ENCODE peak calls at places on chromosome 20, in seven cellular contexts. One of them, this sample, is unnamed.

GRCh38 chr20:22619806-22620205 is 35.4 kb upstream of the FOXA2 start:
- DNase-seq in ureter: no peak
- DNase-seq in NCI-H2081: no peak
- DNase-seq in stimulated activated CD8-positive, alpha-beta memory T cell treated with anti-CD3 and anti-CD28 coated beads, Interleukin-12 subunit alpha, Interleukin-12 subunit beta, amount 100 ng/mL, for 1 hour: no peak
- DNase-seq in upper lobe of right lung: no peak
- DNase-seq in AG10803: no peak
- DNase-seq in hypothalamus: no peak
- DNase-seq in this sample: no peak

GRCh38 chr20:1362484-1362883 is 30.4 kb downstream of the FKBP1A start:
- DNase-seq in hypothalamus: no peak
- DNase-seq in stimulated activated CD8-positive, alpha-beta memory T cell treated with anti-CD3 and anti-CD28 coated beads, Interleukin-12 subunit alpha, Interleukin-12 subunit beta, amount 100 ng/mL, for 1 hour: no peak
- DNase-seq in AG10803: no peak
- DNase-seq in NCI-H2081: no peak
- DNase-seq in upper lobe of right lung: no peak
- DNase-seq in ureter: no peak
- DNase-seq in this sample: no peak

GRCh38 chr20:42204261-42204660 is 586.1 kb upstream of the CHD6 start:
- DNase-seq in AG10803: no peak
- DNase-seq in stimulated activated CD8-positive, alpha-beta memory T cell treated with anti-CD3 and anti-CD28 coated beads, Interleukin-12 subunit alpha, Interleukin-12 subunit beta, amount 100 ng/mL, for 1 hour: no peak
- DNase-seq in NCI-H2081: no peak
- DNase-seq in ureter: no peak
- DNase-seq in hypothalamus: peak
- DNase-seq in upper lobe of right lung: no peak
- DNase-seq in this sample: no peak

GRCh38 chr20:25600632-25601031 is 15.3 kb upstream of the NINL start:
- DNase-seq in hypothalamus: no peak
- DNase-seq in NCI-H2081: no peak
- DNase-seq in AG10803: no peak
- DNase-seq in ureter: no peak
- DNase-seq in upper lobe of right lung: no peak
- DNase-seq in stimulated activated CD8-positive, alpha-beta memory T cell treated with anti-CD3 and anti-CD28 coated beads, Interleukin-12 subunit alpha, Interleukin-12 subunit beta, amount 100 ng/mL, for 1 hour: no peak
- DNase-seq in this sample: no peak

GRCh38 chr20:12173333-12173732 is 255.6 kb downstream of the BTBD3 start:
- DNase-seq in upper lobe of right lung: no peak
- DNase-seq in AG10803: no peak
- DNase-seq in stimulated activated CD8-positive, alpha-beta memory T cell treated with anti-CD3 and anti-CD28 coated beads, Interleukin-12 subunit alpha, Interleukin-12 subunit beta, amount 100 ng/mL, for 1 hour: no peak
- DNase-seq in NCI-H2081: peak
- DNase-seq in ureter: no peak
- DNase-seq in hypothalamus: no peak
- DNase-seq in this sample: peak

GRCh38 chr20:25860531-25861150 is 164.0 kb upstream of the ZNF337 start:
- DNase-seq in stimulated activated CD8-positive, alpha-beta memory T cell treated with anti-CD3 and anti-CD28 coated beads, Interleukin-12 subunit alpha, Interleukin-12 subunit beta, amount 100 ng/mL, for 1 hour: no peak
- DNase-seq in upper lobe of right lung: no peak
- DNase-seq in ureter: no peak
- DNase-seq in hypothalamus: no peak
- DNase-seq in AG10803: no peak
- DNase-seq in NCI-H2081: no peak
- DNase-seq in this sample: no peak

GRCh38 chr20:47204008-47204745 is 152.3 kb downstream of the ZMYND8 start:
- DNase-seq in upper lobe of right lung: no peak
- DNase-seq in stimulated activated CD8-positive, alpha-beta memory T cell treated with anti-CD3 and anti-CD28 coated beads, Interleukin-12 subunit alpha, Interleukin-12 subunit beta, amount 100 ng/mL, for 1 hour: no peak
- DNase-seq in hypothalamus: no peak
- DNase-seq in AG10803: peak
- DNase-seq in ureter: no peak
- DNase-seq in NCI-H2081: no peak
- DNase-seq in this sample: no peak

GRCh38 chr20:40319741-40320499 is 369.1 kb downstream of the MAFB start:
- DNase-seq in hypothalamus: no peak
- DNase-seq in ureter: no peak
- DNase-seq in stimulated activated CD8-positive, alpha-beta memory T cell treated with anti-CD3 and anti-CD28 coated beads, Interleukin-12 subunit alpha, Interleukin-12 subunit beta, amount 100 ng/mL, for 1 hour: no peak
- DNase-seq in AG10803: no peak
- DNase-seq in upper lobe of right lung: no peak
- DNase-seq in NCI-H2081: no peak
- DNase-seq in this sample: no peak

GRCh38 chr20:12435254-12435653 is 517.6 kb downstream of the BTBD3 start:
- DNase-seq in AG10803: no peak
- DNase-seq in upper lobe of right lung: no peak
- DNase-seq in hypothalamus: no peak
- DNase-seq in NCI-H2081: no peak
- DNase-seq in ureter: no peak
- DNase-seq in stimulated activated CD8-positive, alpha-beta memory T cell treated with anti-CD3 and anti-CD28 coated beads, Interleukin-12 subunit alpha, Interleukin-12 subunit beta, amount 100 ng/mL, for 1 hour: no peak
- DNase-seq in this sample: no peak

GRCh38 chr20:1474817-1475603 is 8.4 kb upstream of the NSFL1C start:
- DNase-seq in hypothalamus: no peak
- DNase-seq in stimulated activated CD8-positive, alpha-beta memory T cell treated with anti-CD3 and anti-CD28 coated beads, Interleukin-12 subunit alpha, Interleukin-12 subunit beta, amount 100 ng/mL, for 1 hour: no peak
- DNase-seq in NCI-H2081: no peak
- DNase-seq in AG10803: no peak
- DNase-seq in upper lobe of right lung: no peak
- DNase-seq in ureter: no peak
- DNase-seq in this sample: no peak

GRCh38 chr20:59322101-59322500 is 21.7 kb downstream of the EDN3 start:
- DNase-seq in AG10803: no peak
- DNase-seq in ureter: no peak
- DNase-seq in upper lobe of right lung: no peak
- DNase-seq in hypothalamus: no peak
- DNase-seq in stimulated activated CD8-positive, alpha-beta memory T cell treated with anti-CD3 and anti-CD28 coated beads, Interleukin-12 subunit alpha, Interleukin-12 subunit beta, amount 100 ng/mL, for 1 hour: no peak
- DNase-seq in NCI-H2081: no peak
- DNase-seq in this sample: no peak

This sample was measured in NCI-H1436 treated with DMSO at 0.1 percent for 48 hours.